ENCODE peak calls at places on chromosomes 12 and 14, in nine cellular contexts. S, H, X, A, O, V, D, T and Z are unnamed samples.

GRCh38 chr14:88129306-88130056 is 124.5 kb downstream of the GPR65 start:
- DNase-seq in S (no peak), H (no peak), X (peak), A (no peak), O (no peak), V (no peak), D (no peak), T (no peak), Z (no peak)

GRCh38 chr14:104143071-104143470 is 4.7 kb downstream of the KIF26A start:
- DNase-seq in S (no peak), H (no peak), X (no peak), A (no peak), O (no peak), V (no peak), D (no peak), T (no peak), Z (no peak)

GRCh38 chr14:58626441-58626840 is 11.3 kb upstream of the DACT1 start:
- DNase-seq in S (no peak), H (no peak), X (no peak), A (no peak), O (no peak), V (no peak), D (no peak), T (no peak), Z (no peak)

GRCh38 chr12:38983117-38983571 is 77.8 kb upstream of the CPNE8 start:
- DNase-seq in S (no peak), H (no peak), X (peak), A (no peak), O (no peak), V (no peak), D (no peak), T (no peak), Z (no peak)

GRCh38 chr12:7302536-7303113 is 1.2 kb upstream of the ACSM4 start:
- DNase-seq in S (no peak), H (no peak), X (no peak), A (no peak), O (no peak), V (no peak), D (peak), T (no peak), Z (no peak)

GRCh38 chr12:89856431-89856830 is 147.8 kb upstream of the ATP2B1 start:
- DNase-seq in S (no peak), H (no peak), X (no peak), A (peak), O (no peak), V (no peak), D (no peak), T (no peak), Z (no peak)

GRCh38 chr12:76636141-76636692 is 76.6 kb upstream of the OSBPL8 start:
- DNase-seq in S (no peak), H (no peak), X (no peak), A (no peak), O (no peak), V (no peak), D (peak), T (no peak), Z (no peak)

GRCh38 chr12:116878567-116879508 is 2.4 kb downstream of the HRK start:
- DNase-seq in S (no peak), H (peak), X (no peak), A (no peak), O (no peak), V (no peak), D (no peak), T (no peak), Z (no peak)

GRCh38 chr14:22319526-22320352 is 269.3 kb downstream of the DAD1 start:
- DNase-seq in S (no peak), H (peak), X (peak), A (peak), O (peak), V (no peak), D (no peak), T (no peak), Z (peak)

GRCh38 chr14:78228702-78229327 is 58.6 kb downstream of the NRXN3 start:
- DNase-seq in S (no peak), H (no peak), X (no peak), A (no peak), O (no peak), V (no peak), D (no peak), T (no peak), Z (no peak)

GRCh38 chr14:57244103-57244502 is 24.6 kb downstream of the EXOC5 start:
- DNase-seq in S (no peak), H (no peak), X (no peak), A (no peak), O (no peak), V (no peak), D (no peak), T (no peak), Z (no peak)

GRCh38 chr14:99534863-99535262 is 53.7 kb downstream of the CCNK start:
- DNase-seq in S (no peak), H (no peak), X (no peak), A (no peak), O (no peak), V (no peak), D (no peak), T (no peak), Z (no peak)

GRCh38 chr14:74141703-74142102 is 56.9 kb downstream of the LIN52 start:
- DNase-seq in S (no peak), H (no peak), X (no peak), A (no peak), O (no peak), V (no peak), D (no peak), T (no peak), Z (no peak)
- TF ChIP-seq EP300 in S (no peak), H (no peak), X (no peak), A (no peak), O (no peak), V (no peak), D (no peak), T (no peak), Z (peak)

DNA sequence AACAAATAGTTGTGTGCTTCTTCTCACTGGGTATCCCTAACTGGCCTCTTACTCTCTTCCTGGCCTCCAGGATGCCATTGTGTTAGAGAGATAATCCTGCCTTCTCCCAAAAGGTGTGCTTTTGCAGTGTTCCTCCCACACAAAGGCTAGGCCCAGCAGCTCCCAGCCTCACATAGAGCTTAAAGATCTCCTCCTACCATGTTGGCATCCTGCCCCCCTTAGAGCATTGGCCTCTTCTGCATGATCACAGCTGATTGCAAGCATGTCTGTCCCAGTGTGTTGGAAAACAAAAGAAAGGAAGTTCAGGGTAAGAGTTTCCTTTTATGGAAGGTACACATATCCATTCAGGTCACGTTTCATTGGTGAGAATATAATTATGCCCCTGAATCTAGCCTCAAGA is 405.4 kb downstream of the TMTC2 start:
- DNase-seq in S (no peak), H (no peak), X (no peak), A (no peak), O (no peak), V (no peak), D (no peak), T (no peak), Z (no peak)
- TF ChIP-seq EP300 in S (no peak), H (no peak), X (no peak), A (no peak), O (no peak), V (no peak), D (no peak), T (no peak), Z (no peak)

GRCh38 chr12:49188205-49188915 is 520 bp downstream of the TUBA1A start:
- DNase-seq in S (peak), H (peak), X (peak), A (no peak), O (peak), V (peak), D (peak), T (no peak), Z (peak)

GRCh38 chr12:49189731-49190314 is 943 bp upstream of the TUBA1A start:
- DNase-seq in S (no peak), H (no peak), X (no peak), A (no peak), O (no peak), V (no peak), D (no peak), T (no peak), Z (no peak)

GRCh38 chr12:49188916-49189367 is at the start of gene TUBA1A:
- DNase-seq in S (peak), H (peak), X (peak), A (peak), O (peak), V (peak), D (peak), T (peak), Z (peak)

GRCh38 chr12:49187184-49187583 is 1.7 kb downstream of the TUBA1A start:
- DNase-seq in S (peak), H (no peak), X (peak), A (no peak), O (no peak), V (peak), D (no peak), T (no peak), Z (peak)

DNA sequence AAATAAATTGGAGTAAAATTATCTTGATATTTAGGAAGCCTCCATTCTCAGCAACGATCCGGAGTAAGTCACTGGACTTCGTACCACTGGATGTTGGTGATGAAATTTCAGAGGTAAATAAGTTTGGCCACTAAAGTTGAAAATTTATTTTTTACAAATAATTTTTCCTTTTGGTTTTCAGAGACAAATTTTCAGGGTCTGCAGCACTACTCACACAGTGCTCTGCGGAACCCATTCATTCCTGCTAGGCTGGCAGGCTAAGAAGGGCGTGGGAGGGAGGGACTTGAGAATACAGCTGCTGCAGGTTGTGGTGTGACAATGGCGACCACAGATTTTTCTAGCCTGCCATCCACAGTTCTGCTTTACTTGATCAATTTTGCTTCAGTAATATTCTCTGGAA is 1.4 kb upstream of the TUBA1A start:
- DNase-seq in S (no peak), H (no peak), X (no peak), A (no peak), O (no peak), V (no peak), D (no peak), T (no peak), Z (no peak)
- TF ChIP-seq EP300 in S (no peak), H (no peak), X (no peak), A (no peak), O (no peak), V (no peak), D (no peak), T (no peak), Z (no peak)

DNA sequence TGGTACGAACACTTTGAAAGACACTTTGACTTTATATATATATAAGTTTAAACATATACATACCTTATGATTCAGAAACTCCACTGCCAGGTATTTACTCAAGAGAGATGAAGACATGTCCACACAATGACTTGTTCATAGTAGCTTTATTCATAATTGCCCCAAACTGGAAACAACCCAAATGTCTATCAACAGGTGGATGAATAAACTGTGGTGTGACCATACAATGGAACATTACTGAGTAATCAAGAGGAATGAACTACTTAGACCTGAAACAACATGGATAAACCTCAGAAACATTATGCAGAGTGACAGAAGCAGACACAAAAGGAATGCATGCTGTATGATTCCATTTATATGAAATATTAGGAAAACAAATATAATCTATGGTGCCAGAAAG is 71.1 kb downstream of the PPP1R36 start:
- DNase-seq in S (no peak), H (no peak), X (no peak), A (no peak), O (no peak), V (no peak), D (no peak), T (no peak), Z (no peak)
- TF ChIP-seq EP300 in S (no peak), H (no peak), X (no peak), A (no peak), O (no peak), V (no peak), D (no peak), T (no peak), Z (no peak)

DNA sequence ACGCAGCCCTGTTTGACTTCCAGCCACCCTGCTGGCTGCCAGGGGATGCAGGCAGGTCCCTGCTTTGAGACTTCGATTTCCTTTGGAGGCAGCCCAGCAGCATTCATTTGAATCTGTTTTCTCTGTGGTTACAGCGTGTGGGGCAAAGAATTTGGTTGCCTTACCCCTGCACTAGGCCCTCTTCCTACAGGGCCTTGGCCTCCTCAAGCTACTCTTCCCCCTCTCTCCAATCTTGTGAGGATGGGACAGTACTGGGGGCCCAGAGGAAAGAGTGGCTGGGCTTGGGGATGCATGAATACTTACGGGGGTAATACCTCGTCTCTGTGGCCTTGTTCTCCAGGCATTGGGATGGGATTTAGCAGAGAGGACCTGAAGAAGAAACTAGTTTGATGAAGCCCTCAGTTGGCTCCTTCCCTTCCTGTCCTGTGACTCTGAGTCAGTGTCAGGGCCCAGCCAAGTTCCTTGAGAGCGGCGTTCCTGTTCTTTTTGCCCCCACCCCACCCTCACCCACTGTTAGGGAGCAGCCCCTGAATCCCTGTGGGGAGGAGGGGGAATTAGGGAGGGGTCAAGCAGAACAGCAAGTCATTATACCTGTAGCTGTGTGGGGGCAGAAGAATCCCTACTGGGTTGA is 5.1 kb upstream of the LRP1-AS start:
- DNase-seq in S (peak), H (no peak), X (no peak), A (no peak), O (no peak), V (peak), D (no peak), T (no peak), Z (peak)
- TF ChIP-seq EP300 in S (no peak), H (no peak), X (no peak), A (no peak), O (no peak), V (no peak), D (no peak), T (no peak), Z (peak)

DNA sequence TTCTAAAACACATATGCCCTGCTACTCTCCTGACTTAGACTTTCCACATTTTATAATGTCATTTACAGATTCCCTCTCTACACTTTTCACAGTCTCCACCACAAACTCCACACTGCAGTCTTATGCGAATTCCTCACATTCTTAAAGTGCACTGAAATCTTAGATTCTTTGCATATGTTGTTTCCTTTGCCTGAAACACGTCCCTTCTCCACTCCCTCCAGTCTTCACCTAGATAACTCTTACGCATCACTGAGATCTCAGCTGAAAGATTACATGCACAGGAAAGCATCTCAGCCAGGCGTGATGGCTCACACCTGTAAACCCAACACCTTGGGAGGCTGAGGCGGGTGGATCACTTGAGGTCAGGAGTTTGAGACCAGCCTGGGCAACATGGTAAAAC is 3.8 kb upstream of the ARHGAP9 start:
- DNase-seq in S (no peak), H (no peak), X (no peak), A (no peak), O (no peak), V (no peak), D (no peak), T (no peak), Z (no peak)
- TF ChIP-seq EP300 in S (no peak), H (no peak), X (no peak), A (no peak), O (no peak), V (no peak), D (no peak), T (no peak), Z (no peak)

DNA sequence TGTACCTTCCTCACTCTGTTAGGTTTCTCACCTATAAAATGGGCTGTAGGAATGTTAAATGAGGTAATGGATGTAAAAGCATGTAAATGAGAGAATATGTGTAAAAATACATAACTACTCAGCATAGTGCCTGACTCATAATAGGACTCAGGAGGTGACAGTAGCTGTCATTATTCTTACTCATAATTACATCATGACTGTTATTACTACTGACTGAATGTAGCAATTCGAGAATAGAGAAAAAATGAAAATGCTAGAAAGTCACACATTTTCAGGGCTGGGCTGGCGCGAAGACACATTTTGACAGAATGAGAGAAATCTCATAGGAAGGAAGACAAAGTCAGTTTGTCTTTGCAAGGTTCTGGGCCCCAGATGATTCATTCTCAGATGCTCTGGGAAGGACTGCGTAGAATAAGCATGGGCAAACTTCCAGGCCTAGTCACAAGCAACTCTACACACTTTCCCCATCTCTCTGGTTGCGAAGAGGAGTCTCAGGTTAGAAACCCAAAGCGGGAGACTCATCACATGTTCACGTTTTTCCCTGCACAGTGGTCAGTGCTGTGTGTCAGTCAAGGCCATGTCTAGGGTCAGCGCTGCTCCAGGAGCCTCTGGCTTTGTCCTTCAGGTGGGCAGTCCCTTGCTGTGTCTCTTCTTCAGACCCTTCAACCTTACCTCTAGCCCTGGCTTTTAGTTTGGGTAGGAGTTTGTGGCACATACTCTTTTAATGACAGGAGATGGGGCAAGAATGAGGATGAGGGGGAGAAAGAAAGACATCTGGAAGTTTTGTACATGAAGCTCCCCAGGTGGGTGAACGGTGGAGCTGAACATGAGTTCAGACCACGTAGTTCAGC is 8.4 kb downstream of the GPRC5A start:
- DNase-seq in S (peak), H (no peak), X (peak), A (no peak), O (no peak), V (no peak), D (no peak), T (no peak), Z (peak)
- TF ChIP-seq EP300 in S (no peak), H (no peak), X (no peak), A (peak), O (no peak), V (no peak), D (no peak), T (no peak), Z (no peak)